ENCODE peak calls at places on chromosome 13, in four cellular contexts. T, O, S and E are unnamed samples.

GRCh38 chr13:98142427-98143156 is at the start of gene FARP1:
- DNase-seq in S (peak; percentile 67), T (no peak), O (peak; percentile 71), E (no peak)

GRCh38 chr13:94674609-94675348 is 37.6 kb downstream of the SOX21 start:
- DNase-seq in O (no peak), S (peak; percentile 12), T (peak; percentile 12), E (peak; percentile 31)

GRCh38 chr13:100584901-100585300 is 3.7 kb downstream of the GGACT start:
- DNase-seq in S (no peak), T (no peak), O (no peak), E (peak; percentile 91)

GRCh38 chr13:100550433-100550832 is 38.2 kb downstream of the GGACT start:
- DNase-seq in S (peak; percentile 78), T (no peak), O (no peak), E (no peak)

GRCh38 chr13:78679329-78679728 is 20.4 kb upstream of the OBI1 start:
- DNase-seq in S (no peak), T (no peak), O (no peak), E (no peak)

GRCh38 chr13:38223093-38223492 is 126.6 kb upstream of the UFM1 start:
- DNase-seq in T (no peak), S (no peak), O (no peak), E (peak; percentile 32)

GRCh38 chr13:26541041-26541440 is 16.4 kb upstream of the WASF3 start:
- DNase-seq in S (no peak), T (no peak), O (no peak), E (no peak)

GRCh38 chr13:98674968-98675528 is 77.4 kb downstream of the SLC15A1 start:
- DNase-seq in O (no peak), T (no peak), S (no peak), E (no peak)

GRCh38 chr13:75666646-75667351 is 30.7 kb downstream of the LMO7 start:
- DNase-seq in O (no peak), T (no peak), S (peak; percentile 65), E (no peak)

GRCh38 chr13:59846845-59847620 is 316.7 kb downstream of the DIAPH3 start:
- DNase-seq in T (no peak), S (no peak), O (no peak), E (no peak)

GRCh38 chr13:75421987-75422386 is 60.0 kb downstream of the TBC1D4 start:
- DNase-seq in T (no peak), O (no peak), S (no peak), E (no peak)

GRCh38 chr13:34816543-34816942 is 125.5 kb upstream of the NBEA start:
- DNase-seq in O (no peak), S (peak; percentile 0), T (no peak), E (peak; percentile 26)

GRCh38 chr13:40503966-40504591 is 162.4 kb downstream of the FOXO1 start:
- DNase-seq in S (peak; percentile 73), O (no peak), T (peak; percentile 93), E (peak; percentile 41)

DNA sequence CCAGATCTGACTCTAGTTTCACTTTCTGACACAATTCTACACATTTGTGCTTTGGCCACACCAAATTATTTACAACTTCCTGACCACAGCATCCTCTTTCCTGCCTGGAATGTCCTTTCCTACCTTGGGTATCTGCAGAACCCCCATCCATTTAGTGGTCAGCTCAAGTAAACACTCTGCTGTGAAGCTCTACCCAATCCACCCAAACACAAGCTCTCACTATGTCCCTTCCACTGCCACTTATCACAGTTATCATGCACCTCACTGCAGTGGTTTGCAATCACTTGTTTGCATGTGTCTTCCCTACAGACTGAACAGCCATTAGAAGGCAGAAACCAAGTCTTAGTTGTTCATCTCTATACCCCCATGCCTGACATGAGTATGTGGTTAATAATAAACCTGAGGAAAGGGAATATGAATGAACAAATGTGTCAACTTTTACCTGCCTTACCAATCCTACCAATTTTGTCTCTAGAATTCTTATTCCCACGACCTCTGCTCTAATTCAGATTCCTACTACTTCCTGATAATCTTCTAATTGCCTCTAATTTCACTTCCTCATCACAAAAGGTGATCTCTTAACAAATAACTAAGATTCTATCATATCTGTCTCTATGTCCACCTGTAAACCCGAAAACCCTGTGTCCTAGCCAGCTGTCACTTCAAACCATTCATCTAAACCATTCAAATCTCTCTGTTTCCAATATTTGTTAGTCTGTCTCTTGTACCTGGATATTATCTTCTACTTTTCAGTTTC is 25.1 kb downstream of the LNX2 start:
- DNase-seq in O (no peak), T (no peak), S (no peak), E (no peak)
- H3K4me3 ChIP-seq in O (no peak overlapping the region), T (no peak overlapping the region), S (no peak overlapping the region), E (no peak overlapping the region)

GRCh38 chr13:91805605-91806004 is 407.2 kb downstream of the GPC5 start:
- DNase-seq in S (no peak), T (no peak), O (no peak), E (no peak)
- TF ChIP-seq CTCF in S (no peak), T (peak; percentile 28), O (peak; percentile 28), E (peak; percentile 13)

GRCh38 chr13:48222358-48223015 is 10.5 kb upstream of the ITM2B start:
- DNase-seq in O (peak; percentile 36), T (no peak), S (no peak), E (no peak)
- H3K4me3 ChIP-seq in O (no peak overlapping the region), T (no peak overlapping the region), S (peak overlapping the region; percentile 16), E (no peak overlapping the region)

GRCh38 chr13:114027826-114028225 is 54.0 kb upstream of the C13orf46 start:
- DNase-seq in O (peak; percentile 24), T (no peak), S (no peak), E (no peak)

GRCh38 chr13:114032121-114032799 is 58.4 kb upstream of the C13orf46 start:
- DNase-seq in O (peak; percentile 25), T (no peak), S (peak; percentile 68), E (no peak)

GRCh38 chr13:114031631-114032030 is 57.8 kb upstream of the C13orf46 start:
- DNase-seq in O (peak; percentile 17), S (no peak), T (no peak), E (no peak)

GRCh38 chr13:114030666-114031610 is 57.1 kb upstream of the C13orf46 start:
- DNase-seq in O (no peak), T (no peak), S (no peak), E (no peak)

GRCh38 chr13:114029866-114030625 is 56.2 kb upstream of the C13orf46 start:
- DNase-seq in T (no peak), O (peak; percentile 19), S (no peak), E (no peak)
- TF ChIP-seq CTCF in T (no peak), O (no peak), S (no peak), E (no peak)